ENCODE peak calls at places on chromosomes 2 and 18, in four cellular contexts. A is K562, I is HepG2, G is GM12878. K is an unnamed sample.

GRCh38 chr2:8576525-8577157 is 105.2 kb upstream of the ID2 start:
- DNase-seq in I (no peak), A (no peak), G (no peak), K (no peak)

GRCh38 chr2:163736433-163737168 is 793 bp upstream of the FIGN start:
- DNase-seq in G (no peak), I (peak; percentile 58), A (no peak), K (peak; percentile 53)

GRCh38 chr2:235724964-235725603 is 231.2 kb downstream of the AGAP1 start:
- DNase-seq in G (no peak), I (no peak), A (no peak), K (no peak)

GRCh38 chr2:128789776-128790455 is 471.2 kb upstream of the HS6ST1 start:
- DNase-seq in A (no peak), I (no peak), G (no peak), K (no peak)

GRCh38 chr2:203400805-203401585 is 72.8 kb downstream of the ABI2 start:
- DNase-seq in A (no peak), I (no peak), G (no peak), K (peak; percentile 41)

GRCh38 chr2:37415128-37415817 is 70.8 kb downstream of the QPCT start:
- DNase-seq in G (no peak), A (peak; percentile 84), I (no peak), K (peak; percentile 36)

GRCh38 chr2:44758591-44758990 is 182.9 kb upstream of the SIX3 start:
- DNase-seq in G (no peak), I (no peak), A (no peak), K (no peak)

GRCh38 chr2:212535963-212536362 is 2.6 kb downstream of the ERBB4 start:
- DNase-seq in I (no peak), A (no peak), G (no peak), K (no peak)

GRCh38 chr2:190947139-190947538 is 66.5 kb downstream of the GLS start:
- DNase-seq in G (no peak), A (no peak), I (peak; percentile 25), K (peak; percentile 95)

GRCh38 chr2:122391726-122392125 is 636.3 kb downstream of the TSN start:
- DNase-seq in I (no peak), A (no peak), G (no peak), K (no peak)

GRCh38 chr2:120701096-120701860 is 34.4 kb upstream of the GLI2 start:
- DNase-seq in A (no peak), I (no peak), G (no peak), K (no peak)

GRCh38 chr2:227482638-227483340 is 10.8 kb downstream of the AGFG1 start:
- DNase-seq in I (no peak), G (no peak), A (no peak), K (no peak)

GRCh38 chr2:181949047-181949446 is 36.6 kb upstream of the PPP1R1C start:
- DNase-seq in A (no peak), G (no peak), I (no peak), K (no peak)

GRCh38 chr2:38075436-38076249 is at the start of gene CYP1B1:
- DNase-seq in A (no peak), I (no peak), G (no peak), K (no peak)

GRCh38 chr18:35949903-35950627 is 22.4 kb upstream of the RMP24 start:
- DNase-seq in G (no peak), A (peak; percentile 70), I (peak; percentile 56), K (peak; percentile 67)

GRCh38 chr2:217402622-217403383 is 542.9 kb upstream of the TNP1 start:
- DNase-seq in I (no peak), A (peak; percentile 11), G (no peak), K (no peak)

GRCh38 chr18:32095156-32095555 is 3.5 kb downstream of the RNF138 start:
- DNase-seq in A (peak; percentile 44), I (no peak), G (no peak), K (no peak)

GRCh38 chr2:197972587-197972986 is 168.2 kb downstream of the PLCL1 start:
- DNase-seq in A (no peak), G (no peak), I (no peak), K (no peak)

GRCh38 chr2:160301420-160301819 is 101.3 kb upstream of the ITGB6 start:
- DNase-seq in G (no peak), I (no peak), A (no peak), K (no peak)

GRCh38 chr2:18545384-18545783 is 15.1 kb downstream of the RDH14 start:
- DNase-seq in A (no peak), G (no peak), I (no peak), K (peak; percentile 47)

GRCh38 chr2:1986166-1986565 is 241.9 kb upstream of the PXDN start:
- DNase-seq in I (no peak), G (no peak), A (no peak), K (no peak)

GRCh38 chr2:1986598-1986997 is 242.3 kb upstream of the PXDN start:
- DNase-seq in G (no peak), A (no peak), I (no peak), K (no peak)

GRCh38 chr2:1988049-1988448 is 243.7 kb upstream of the PXDN start:
- DNase-seq in A (no peak), I (no peak), G (no peak), K (no peak)

GRCh38 chr2:1988594-1988993 is 244.3 kb upstream of the PXDN start:
- DNase-seq in I (no peak), A (no peak), G (no peak), K (no peak)

GRCh38 chr2:1987379-1987778 is 243.1 kb upstream of the PXDN start:
- DNase-seq in G (no peak), A (no peak), I (no peak), K (no peak)
- TF ChIP-seq MYC in G (no peak), A (no peak), I (no peak), K (no peak)

GRCh38 chr2:39418491-39418890 is 18.6 kb downstream of the MAP4K3 start:
- DNase-seq in A (no peak), I (no peak), G (no peak), K (no peak)
- H4K20me1 ChIP-seq in A (peaks cover 23% of the 10 kb centered on the region), I (peaks cover 90% of the 10 kb centered on the region), G (no peaks in the 10 kb centered on the region), K (peaks cover 15% of the 10 kb centered on the region)

DNA sequence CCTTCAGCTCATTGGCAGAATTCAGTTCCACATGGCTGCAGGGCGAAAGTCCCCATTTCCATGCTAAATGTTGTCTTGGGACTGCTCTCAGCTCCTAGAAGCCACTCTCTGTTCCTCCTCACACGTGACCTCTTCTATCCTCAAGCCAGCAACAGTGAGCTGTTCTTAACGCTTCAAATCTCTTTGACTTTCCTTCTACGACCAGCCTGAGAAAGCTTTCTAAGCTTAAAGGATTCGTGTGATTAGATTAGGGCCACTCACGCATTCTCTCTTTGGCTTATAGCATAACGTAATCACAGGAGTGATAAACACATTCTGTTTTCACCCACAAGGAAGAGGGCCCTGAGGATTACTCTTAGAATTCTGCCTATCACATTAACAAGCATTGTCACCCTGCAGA is 29.8 kb upstream of the LAMA1 start:
- DNase-seq in A (no peak), I (no peak), G (no peak), K (no peak)
- TF ChIP-seq MYC in A (no peak), I (no peak), G (no peak), K (no peak)

GRCh38 chr18:63241739-63242138 is 77.8 kb downstream of the BCL2 start:
- DNase-seq in G (no peak), I (no peak), A (no peak), K (no peak)
- H4K20me1 ChIP-seq in G (peaks cover 3% of the 10 kb centered on the region), I (no peaks in the 10 kb centered on the region), A (no peaks in the 10 kb centered on the region), K (no peaks in the 10 kb centered on the region)

K was measured in endothelial cell of umbilical vein.